ENCODE peak calls at places on chromosomes 13 and 19, in eight cellular contexts. One of them, this sample, is unnamed.

GRCh38 chr19:49107625-49108459 is 6.3 kb upstream of the LIN7B start:
- DNase-seq in foreskin fibroblast: no peak
- DNase-seq in IMR-90: no peak
- DNase-seq in RWPE2: no peak
- DNase-seq in GM20000: no peak
- DNase-seq in CD4-positive, alpha-beta T cell: no peak
- DNase-seq in fibroblast of lung: no peak
- DNase-seq in WTC11: no peak
- DNase-seq in this sample: no peak

GRCh38 chr13:40445557-40445990 is 220.9 kb downstream of the FOXO1 start:
- DNase-seq in foreskin fibroblast: no peak
- DNase-seq in IMR-90: no peak
- DNase-seq in RWPE2: peak
- DNase-seq in GM20000: peak
- DNase-seq in CD4-positive, alpha-beta T cell: no peak
- DNase-seq in fibroblast of lung: peak
- DNase-seq in WTC11: no peak
- DNase-seq in this sample: peak

GRCh38 chr13:43360196-43360595 is 336.8 kb downstream of the DNAJC15 start:
- DNase-seq in foreskin fibroblast: no peak
- DNase-seq in IMR-90: no peak
- DNase-seq in RWPE2: no peak
- DNase-seq in GM20000: no peak
- DNase-seq in CD4-positive, alpha-beta T cell: no peak
- DNase-seq in fibroblast of lung: no peak
- DNase-seq in WTC11: no peak
- DNase-seq in this sample: no peak

GRCh38 chr19:13966684-13967128 is 14.4 kb downstream of the DCAF15 start:
- DNase-seq in foreskin fibroblast: no peak
- DNase-seq in IMR-90: no peak
- DNase-seq in RWPE2: no peak
- DNase-seq in GM20000: no peak
- DNase-seq in CD4-positive, alpha-beta T cell: no peak
- DNase-seq in fibroblast of lung: no peak
- DNase-seq in WTC11: no peak
- DNase-seq in this sample: no peak

GRCh38 chr19:53076984-53077383 is 26.2 kb downstream of the ZNF160 start:
- DNase-seq in foreskin fibroblast: peak
- DNase-seq in IMR-90: peak
- DNase-seq in RWPE2: no peak
- DNase-seq in GM20000: no peak
- DNase-seq in CD4-positive, alpha-beta T cell: no peak
- DNase-seq in fibroblast of lung: peak
- DNase-seq in WTC11: peak
- DNase-seq in this sample: no peak

GRCh38 chr19:1999856-2000515 is 15.5 kb downstream of the BTBD2 start:
- DNase-seq in foreskin fibroblast: no peak
- DNase-seq in IMR-90: no peak
- DNase-seq in RWPE2: no peak
- DNase-seq in GM20000: no peak
- DNase-seq in CD4-positive, alpha-beta T cell: no peak
- DNase-seq in fibroblast of lung: no peak
- DNase-seq in WTC11: no peak
- DNase-seq in this sample: peak

GRCh38 chr19:1288528-1289394 is 3.1 kb downstream of the EFNA2 start:
- DNase-seq in foreskin fibroblast: no peak
- DNase-seq in IMR-90: no peak
- DNase-seq in RWPE2: no peak
- DNase-seq in GM20000: peak
- DNase-seq in CD4-positive, alpha-beta T cell: no peak
- DNase-seq in fibroblast of lung: no peak
- DNase-seq in WTC11: no peak
- DNase-seq in this sample: no peak

GRCh38 chr13:109130093-109130835 is 500.9 kb downstream of the MYO16 start:
- DNase-seq in foreskin fibroblast: no peak
- DNase-seq in IMR-90: no peak
- DNase-seq in RWPE2: no peak
- DNase-seq in GM20000: no peak
- DNase-seq in CD4-positive, alpha-beta T cell: no peak
- DNase-seq in fibroblast of lung: no peak
- DNase-seq in WTC11: no peak
- DNase-seq in this sample: no peak

GRCh38 chr19:38115264-38115802 is 108.7 kb downstream of the DPF1 start:
- DNase-seq in foreskin fibroblast: no peak
- DNase-seq in IMR-90: no peak
- DNase-seq in RWPE2: no peak
- DNase-seq in GM20000: no peak
- DNase-seq in CD4-positive, alpha-beta T cell: no peak
- DNase-seq in fibroblast of lung: no peak
- DNase-seq in WTC11: no peak
- DNase-seq in this sample: no peak

GRCh38 chr13:36090592-36090991 is 40.6 kb downstream of the DCLK1 start:
- DNase-seq in foreskin fibroblast: peak
- DNase-seq in IMR-90: no peak
- DNase-seq in RWPE2: no peak
- DNase-seq in GM20000: no peak
- DNase-seq in CD4-positive, alpha-beta T cell: no peak
- DNase-seq in fibroblast of lung: peak
- DNase-seq in WTC11: no peak
- DNase-seq in this sample: no peak

GRCh38 chr19:2081873-2082810 is 14.0 kb downstream of the MOB3A start:
- DNase-seq in foreskin fibroblast: no peak
- DNase-seq in IMR-90: no peak
- DNase-seq in RWPE2: no peak
- DNase-seq in GM20000: peak
- DNase-seq in CD4-positive, alpha-beta T cell: peak
- DNase-seq in fibroblast of lung: no peak
- DNase-seq in WTC11: no peak
- DNase-seq in this sample: peak

GRCh38 chr13:44394649-44395048 is 21.0 kb downstream of the SERP2 start:
- DNase-seq in foreskin fibroblast: no peak
- DNase-seq in IMR-90: no peak
- DNase-seq in RWPE2: no peak
- DNase-seq in GM20000: no peak
- DNase-seq in CD4-positive, alpha-beta T cell: no peak
- DNase-seq in fibroblast of lung: no peak
- DNase-seq in WTC11: no peak
- DNase-seq in this sample: no peak

GRCh38 chr19:41845001-41845050 is at the start of gene DMRTC2:
- DNase-seq in foreskin fibroblast: no peak
- DNase-seq in IMR-90: no peak
- DNase-seq in RWPE2: no peak
- DNase-seq in GM20000: no peak
- DNase-seq in CD4-positive, alpha-beta T cell: no peak
- DNase-seq in fibroblast of lung: no peak
- DNase-seq in WTC11: no peak
- DNase-seq in this sample: no peak

GRCh38 chr13:114157869-114158495 is 21.1 kb upstream of the CFAP97D2 start:
- DNase-seq in foreskin fibroblast: no peak
- DNase-seq in IMR-90: no peak
- DNase-seq in RWPE2: peak
- DNase-seq in GM20000: no peak
- DNase-seq in CD4-positive, alpha-beta T cell: no peak
- DNase-seq in fibroblast of lung: no peak
- DNase-seq in WTC11: no peak
- DNase-seq in this sample: no peak

GRCh38 chr13:75050419-75051066 is 431.4 kb downstream of the TBC1D4 start:
- DNase-seq in foreskin fibroblast: peak
- DNase-seq in IMR-90: peak
- DNase-seq in RWPE2: no peak
- DNase-seq in GM20000: no peak
- DNase-seq in CD4-positive, alpha-beta T cell: no peak
- DNase-seq in fibroblast of lung: peak
- DNase-seq in WTC11: no peak
- DNase-seq in this sample: no peak

GRCh38 chr13:113907637-113908617 is 44.1 kb upstream of the GAS6 start:
- DNase-seq in foreskin fibroblast: peak
- DNase-seq in IMR-90: peak
- DNase-seq in RWPE2: no peak
- DNase-seq in GM20000: no peak
- DNase-seq in CD4-positive, alpha-beta T cell: no peak
- DNase-seq in fibroblast of lung: peak
- DNase-seq in WTC11: no peak
- DNase-seq in this sample: no peak

GRCh38 chr13:110323172-110323851 is 16.2 kb downstream of the COL4A2 start:
- DNase-seq in foreskin fibroblast: peak
- DNase-seq in IMR-90: peak
- DNase-seq in RWPE2: no peak
- DNase-seq in GM20000: no peak
- DNase-seq in CD4-positive, alpha-beta T cell: no peak
- DNase-seq in fibroblast of lung: peak
- DNase-seq in WTC11: no peak
- DNase-seq in this sample: no peak

GRCh38 chr19:46900341-46900740 is 39.5 kb downstream of the ARHGAP35 start:
- DNase-seq in foreskin fibroblast: no peak
- DNase-seq in IMR-90: no peak
- DNase-seq in RWPE2: no peak
- DNase-seq in GM20000: no peak
- DNase-seq in CD4-positive, alpha-beta T cell: no peak
- DNase-seq in fibroblast of lung: no peak
- DNase-seq in WTC11: no peak
- DNase-seq in this sample: no peak

DNA sequence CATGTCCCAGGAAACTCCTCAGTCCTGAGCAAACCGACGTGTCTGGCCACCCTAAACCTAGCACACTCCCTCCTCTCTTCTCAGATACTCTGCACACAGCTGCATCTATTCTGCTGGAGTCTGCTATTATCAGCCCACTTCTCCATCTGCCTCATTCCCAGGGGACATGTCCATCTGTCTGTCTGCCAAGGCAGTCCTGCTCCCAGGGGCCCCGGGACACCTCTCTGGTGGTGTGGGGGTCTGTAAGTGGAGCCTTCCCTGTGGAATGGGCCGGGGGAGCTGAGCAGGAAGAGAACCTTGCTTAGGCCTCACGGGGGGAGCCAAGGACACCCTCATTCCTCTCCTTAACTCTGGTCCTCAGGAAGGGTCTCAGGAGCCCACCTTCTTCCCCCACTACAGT is 72.7 kb downstream of the ERICH6B start:
- DNase-seq in foreskin fibroblast: no peak
- DNase-seq in IMR-90: no peak
- DNase-seq in RWPE2: no peak
- DNase-seq in GM20000: no peak
- DNase-seq in CD4-positive, alpha-beta T cell: no peak
- DNase-seq in fibroblast of lung: no peak
- DNase-seq in WTC11: no peak
- DNase-seq in this sample: no peak
- TF ChIP-seq CTCF in foreskin fibroblast: no peak
- TF ChIP-seq CTCF in IMR-90: no peak
- TF ChIP-seq CTCF in RWPE2: no peak
- TF ChIP-seq CTCF in GM20000: no peak
- TF ChIP-seq CTCF in CD4-positive, alpha-beta T cell: no peak
- TF ChIP-seq CTCF in fibroblast of lung: no peak
- TF ChIP-seq CTCF in WTC11: no peak
- TF ChIP-seq CTCF in this sample: no peak

GRCh38 chr13:99446242-99446641 is 55.0 kb upstream of the TM9SF2 start:
- DNase-seq in foreskin fibroblast: no peak
- DNase-seq in IMR-90: no peak
- DNase-seq in RWPE2: no peak
- DNase-seq in GM20000: no peak
- DNase-seq in CD4-positive, alpha-beta T cell: no peak
- DNase-seq in fibroblast of lung: no peak
- DNase-seq in WTC11: peak
- DNase-seq in this sample: no peak
- TF ChIP-seq CTCF in foreskin fibroblast: no peak
- TF ChIP-seq CTCF in IMR-90: no peak
- TF ChIP-seq CTCF in RWPE2: peak
- TF ChIP-seq CTCF in GM20000: no peak
- TF ChIP-seq CTCF in CD4-positive, alpha-beta T cell: no peak
- TF ChIP-seq CTCF in fibroblast of lung: no peak
- TF ChIP-seq CTCF in WTC11: no peak
- TF ChIP-seq CTCF in this sample: no peak

GRCh38 chr19:29670255-29670654 is 5.0 kb downstream of the PLEKHF1 start:
- DNase-seq in foreskin fibroblast: no peak
- DNase-seq in IMR-90: no peak
- DNase-seq in RWPE2: no peak
- DNase-seq in GM20000: no peak
- DNase-seq in CD4-positive, alpha-beta T cell: no peak
- DNase-seq in fibroblast of lung: no peak
- DNase-seq in WTC11: no peak
- DNase-seq in this sample: no peak

GRCh38 chr19:29672319-29672932 is 7.2 kb downstream of the PLEKHF1 start:
- DNase-seq in foreskin fibroblast: no peak
- DNase-seq in IMR-90: no peak
- DNase-seq in RWPE2: no peak
- DNase-seq in GM20000: no peak
- DNase-seq in CD4-positive, alpha-beta T cell: no peak
- DNase-seq in fibroblast of lung: no peak
- DNase-seq in WTC11: no peak
- DNase-seq in this sample: no peak

GRCh38 chr19:29673451-29674371 is 8.4 kb downstream of the PLEKHF1 start:
- DNase-seq in foreskin fibroblast: no peak
- DNase-seq in IMR-90: no peak
- DNase-seq in RWPE2: no peak
- DNase-seq in GM20000: no peak
- DNase-seq in CD4-positive, alpha-beta T cell: no peak
- DNase-seq in fibroblast of lung: no peak
- DNase-seq in WTC11: no peak
- DNase-seq in this sample: peak

GRCh38 chr19:29672933-29673336 is 7.7 kb downstream of the PLEKHF1 start:
- DNase-seq in foreskin fibroblast: no peak
- DNase-seq in IMR-90: no peak
- DNase-seq in RWPE2: no peak
- DNase-seq in GM20000: peak
- DNase-seq in CD4-positive, alpha-beta T cell: peak
- DNase-seq in fibroblast of lung: no peak
- DNase-seq in WTC11: no peak
- DNase-seq in this sample: peak

DNA sequence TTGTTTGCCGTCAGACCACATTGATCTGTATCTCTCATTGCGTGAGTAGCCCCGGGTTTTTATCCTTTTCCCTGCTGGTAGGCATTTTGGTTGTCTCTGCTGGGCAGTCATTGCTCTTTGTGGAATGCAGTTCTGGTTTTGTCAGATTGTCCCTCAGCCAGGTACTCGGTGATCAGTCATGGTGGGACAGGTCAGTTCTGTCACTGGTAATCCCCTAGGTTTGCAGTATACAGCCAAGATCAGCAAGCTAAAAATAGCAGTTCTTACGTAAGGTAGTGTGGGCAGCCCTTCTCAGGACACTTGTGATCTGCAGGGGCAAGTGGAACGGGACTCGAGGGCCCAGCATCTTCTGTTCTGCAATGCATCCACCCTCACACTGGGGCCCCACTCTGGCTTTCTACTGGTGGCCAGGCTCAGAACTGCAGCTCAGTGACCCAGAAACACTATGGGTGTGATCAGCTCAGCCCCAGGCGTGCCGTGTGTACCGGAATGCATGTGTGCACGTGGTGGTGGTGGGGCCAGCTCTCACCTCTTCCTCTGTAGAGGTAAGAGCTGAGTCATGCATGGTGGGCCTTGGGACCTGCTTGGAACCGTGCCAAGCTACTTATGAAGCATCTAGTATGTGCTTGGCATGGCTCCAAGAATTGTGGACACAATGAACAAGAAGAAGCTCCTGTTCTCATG is 6.3 kb downstream of the PLEKHF1 start:
- DNase-seq in foreskin fibroblast: peak
- DNase-seq in IMR-90: no peak
- DNase-seq in RWPE2: no peak
- DNase-seq in GM20000: peak
- DNase-seq in CD4-positive, alpha-beta T cell: peak
- DNase-seq in fibroblast of lung: peak
- DNase-seq in WTC11: no peak
- DNase-seq in this sample: peak
- TF ChIP-seq CTCF in foreskin fibroblast: no peak
- TF ChIP-seq CTCF in IMR-90: no peak
- TF ChIP-seq CTCF in RWPE2: no peak
- TF ChIP-seq CTCF in GM20000: peak
- TF ChIP-seq CTCF in CD4-positive, alpha-beta T cell: peak
- TF ChIP-seq CTCF in fibroblast of lung: no peak
- TF ChIP-seq CTCF in WTC11: no peak
- TF ChIP-seq CTCF in this sample: peak

GRCh38 chr19:17997969-17998826 is 9.8 kb upstream of the ARRDC2 start:
- DNase-seq in foreskin fibroblast: peak
- DNase-seq in IMR-90: peak
- DNase-seq in RWPE2: no peak
- DNase-seq in GM20000: no peak
- DNase-seq in CD4-positive, alpha-beta T cell: no peak
- DNase-seq in fibroblast of lung: no peak
- DNase-seq in WTC11: peak
- DNase-seq in this sample: no peak
- TF ChIP-seq CTCF in foreskin fibroblast: no peak
- TF ChIP-seq CTCF in IMR-90: peak
- TF ChIP-seq CTCF in RWPE2: peak
- TF ChIP-seq CTCF in GM20000: peak
- TF ChIP-seq CTCF in CD4-positive, alpha-beta T cell: peak
- TF ChIP-seq CTCF in fibroblast of lung: no peak
- TF ChIP-seq CTCF in WTC11: no peak
- TF ChIP-seq CTCF in this sample: peak